ENCODE peak calls at places on chromosomes 13 and 19, in seven cellular contexts. One of them, this sample, is unnamed.

GRCh38 chr13:113216165-113217056 is 7.0 kb downstream of the CUL4A start:
- DNase-seq in IMR-90: peak; percentile 74
- DNase-seq in mesenchymal stem cell: peak; percentile 55
- DNase-seq in neuronal stem cell: peak; percentile 40
- DNase-seq in mesendoderm: peak; percentile 83
- DNase-seq in trophoblast cell: no peak
- DNase-seq in H1: no peak
- DNase-seq in this sample: peak; percentile 74

GRCh38 chr13:113726961-113727411 is 32.0 kb upstream of the TMEM255B start:
- DNase-seq in IMR-90: peak; percentile 31
- DNase-seq in mesenchymal stem cell: no peak
- DNase-seq in neuronal stem cell: no peak
- DNase-seq in mesendoderm: no peak
- DNase-seq in trophoblast cell: no peak
- DNase-seq in H1: no peak
- DNase-seq in this sample: no peak

GRCh38 chr19:30668521-30669155 is 296.5 kb downstream of the ZNF536 start:
- DNase-seq in IMR-90: no peak
- DNase-seq in mesenchymal stem cell: no peak
- DNase-seq in neuronal stem cell: no peak
- DNase-seq in mesendoderm: no peak
- DNase-seq in trophoblast cell: no peak
- DNase-seq in H1: no peak
- DNase-seq in this sample: no peak

GRCh38 chr13:19818223-19818842 is 35.6 kb upstream of the PSPC1 start:
- DNase-seq in IMR-90: no peak
- DNase-seq in mesenchymal stem cell: peak; percentile 28
- DNase-seq in neuronal stem cell: peak; percentile 36
- DNase-seq in mesendoderm: peak; percentile 85
- DNase-seq in trophoblast cell: peak; percentile 84
- DNase-seq in H1: peak; percentile 77
- DNase-seq in this sample: peak; percentile 94

GRCh38 chr19:14081797-14082674 is 3.5 kb downstream of the C19orf67 start:
- DNase-seq in IMR-90: peak; percentile 27
- DNase-seq in mesenchymal stem cell: no peak
- DNase-seq in neuronal stem cell: no peak
- DNase-seq in mesendoderm: no peak
- DNase-seq in trophoblast cell: peak; percentile 85
- DNase-seq in H1: no peak
- DNase-seq in this sample: no peak

GRCh38 chr13:27080018-27080948 is 91.3 kb downstream of the USP12 start:
- DNase-seq in IMR-90: no peak
- DNase-seq in mesenchymal stem cell: peak; percentile 16
- DNase-seq in neuronal stem cell: no peak
- DNase-seq in mesendoderm: no peak
- DNase-seq in trophoblast cell: peak; percentile 3
- DNase-seq in H1: no peak
- DNase-seq in this sample: no peak

GRCh38 chr13:33740134-33740538 is 77.8 kb upstream of the RFC3 start:
- DNase-seq in IMR-90: peak; percentile 32
- DNase-seq in mesenchymal stem cell: no peak
- DNase-seq in neuronal stem cell: no peak
- DNase-seq in mesendoderm: no peak
- DNase-seq in trophoblast cell: no peak
- DNase-seq in H1: no peak
- DNase-seq in this sample: no peak

GRCh38 chr13:40613192-40613818 is 53.1 kb downstream of the FOXO1 start:
- DNase-seq in IMR-90: no peak
- DNase-seq in mesenchymal stem cell: no peak
- DNase-seq in neuronal stem cell: no peak
- DNase-seq in mesendoderm: no peak
- DNase-seq in trophoblast cell: no peak
- DNase-seq in H1: no peak
- DNase-seq in this sample: no peak

GRCh38 chr19:14478113-14478545 is 3.0 kb upstream of the PTGER1 start:
- DNase-seq in IMR-90: no peak
- DNase-seq in mesenchymal stem cell: no peak
- DNase-seq in neuronal stem cell: no peak
- DNase-seq in mesendoderm: no peak
- DNase-seq in trophoblast cell: no peak
- DNase-seq in H1: no peak
- DNase-seq in this sample: no peak

GRCh38 chr19:1568320-1569019 is at the start of gene MEX3D:
- DNase-seq in IMR-90: peak; percentile 49
- DNase-seq in mesenchymal stem cell: peak; percentile 58
- DNase-seq in neuronal stem cell: peak; percentile 78
- DNase-seq in mesendoderm: peak; percentile 80
- DNase-seq in trophoblast cell: peak; percentile 59
- DNase-seq in H1: no peak
- DNase-seq in this sample: peak; percentile 68
- H3K18ac ChIP-seq in IMR-90: peak within 1 kb of the TSS; percentile 78
- H3K18ac ChIP-seq in mesenchymal stem cell: peak within 1 kb of the TSS; percentile 98
- H3K18ac ChIP-seq in neuronal stem cell: peak within 1 kb of the TSS; percentile 99
- H3K18ac ChIP-seq in mesendoderm: peak within 1 kb of the TSS; percentile 98
- H3K18ac ChIP-seq in trophoblast cell: peak within 1 kb of the TSS; percentile 99
- H3K18ac ChIP-seq in H1: peak within 1 kb of the TSS; percentile 48
- H3K18ac ChIP-seq in this sample: peak within 1 kb of the TSS; percentile 94

DNA sequence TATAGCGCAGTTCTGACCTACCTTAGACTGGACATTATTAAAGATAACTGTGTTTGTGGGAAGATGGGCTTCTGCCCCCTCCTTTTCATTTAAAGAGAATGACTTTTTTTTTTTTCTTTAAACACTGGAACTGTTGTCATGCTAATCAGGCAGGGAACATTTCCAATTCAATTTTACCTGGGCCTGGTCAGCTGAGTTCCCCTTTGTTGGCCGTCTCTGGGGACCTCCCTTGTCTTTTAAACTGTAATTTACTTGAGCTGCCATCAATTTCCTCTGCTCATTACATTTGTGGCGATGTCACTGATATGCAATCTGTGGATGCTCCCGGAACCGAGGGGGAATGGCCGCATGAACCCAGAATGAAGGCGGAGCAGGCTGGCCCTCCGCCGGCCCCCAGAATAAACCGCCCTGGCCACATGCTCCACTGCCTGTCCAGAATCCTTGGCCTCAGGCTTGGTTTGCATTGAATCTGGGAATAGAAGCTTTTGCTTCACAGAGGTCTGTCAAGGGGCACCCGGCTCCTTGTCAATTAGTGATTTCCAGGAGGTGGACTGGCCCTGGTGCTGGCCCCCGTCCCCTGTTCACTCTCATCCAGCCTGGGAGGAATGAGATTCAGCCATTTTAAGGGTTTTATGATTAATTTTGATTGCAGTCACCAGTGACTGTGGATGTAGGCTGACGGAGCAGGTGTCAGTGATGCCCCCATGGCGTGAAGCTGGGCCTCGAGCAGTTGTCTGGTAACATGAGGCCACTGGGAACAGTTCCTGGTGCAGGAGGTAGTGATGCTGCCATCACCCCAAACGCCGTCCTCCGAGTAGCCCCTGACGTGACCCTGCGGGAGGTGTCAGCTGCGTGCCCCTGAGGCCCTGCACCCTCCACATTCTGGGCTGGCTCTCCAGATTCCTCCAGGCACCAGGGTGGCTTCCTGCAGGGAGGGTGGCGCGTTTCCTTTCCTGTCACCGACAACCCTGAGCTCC is 276.9 kb downstream of the TEX29 start:
- DNase-seq in IMR-90: no peak
- DNase-seq in mesenchymal stem cell: no peak
- DNase-seq in neuronal stem cell: no peak
- DNase-seq in mesendoderm: no peak
- DNase-seq in trophoblast cell: no peak
- DNase-seq in H1: no peak
- DNase-seq in this sample: peak; percentile 36
- H2AK5ac ChIP-seq in IMR-90: no peak overlapping the region
- H2AK5ac ChIP-seq in mesenchymal stem cell: no peak overlapping the region
- H2AK5ac ChIP-seq in neuronal stem cell: no peak overlapping the region
- H2AK5ac ChIP-seq in mesendoderm: no peak overlapping the region
- H2AK5ac ChIP-seq in trophoblast cell: no peak overlapping the region
- H2AK5ac ChIP-seq in H1: peak overlapping the region; percentile 20
- H2AK5ac ChIP-seq in this sample: no peak overlapping the region

GRCh38 chr19:10921199-10921879 is 7.1 kb downstream of the YIPF2 start:
- DNase-seq in IMR-90: no peak
- DNase-seq in mesenchymal stem cell: no peak
- DNase-seq in neuronal stem cell: no peak
- DNase-seq in mesendoderm: no peak
- DNase-seq in trophoblast cell: no peak
- DNase-seq in H1: no peak
- DNase-seq in this sample: no peak
- H3K18ac ChIP-seq in IMR-90: no peak overlapping the region
- H3K18ac ChIP-seq in mesenchymal stem cell: no peak overlapping the region
- H3K18ac ChIP-seq in neuronal stem cell: no peak overlapping the region
- H3K18ac ChIP-seq in mesendoderm: no peak overlapping the region
- H3K18ac ChIP-seq in trophoblast cell: no peak overlapping the region
- H3K18ac ChIP-seq in H1: no peak overlapping the region
- H3K18ac ChIP-seq in this sample: no peak overlapping the region

DNA sequence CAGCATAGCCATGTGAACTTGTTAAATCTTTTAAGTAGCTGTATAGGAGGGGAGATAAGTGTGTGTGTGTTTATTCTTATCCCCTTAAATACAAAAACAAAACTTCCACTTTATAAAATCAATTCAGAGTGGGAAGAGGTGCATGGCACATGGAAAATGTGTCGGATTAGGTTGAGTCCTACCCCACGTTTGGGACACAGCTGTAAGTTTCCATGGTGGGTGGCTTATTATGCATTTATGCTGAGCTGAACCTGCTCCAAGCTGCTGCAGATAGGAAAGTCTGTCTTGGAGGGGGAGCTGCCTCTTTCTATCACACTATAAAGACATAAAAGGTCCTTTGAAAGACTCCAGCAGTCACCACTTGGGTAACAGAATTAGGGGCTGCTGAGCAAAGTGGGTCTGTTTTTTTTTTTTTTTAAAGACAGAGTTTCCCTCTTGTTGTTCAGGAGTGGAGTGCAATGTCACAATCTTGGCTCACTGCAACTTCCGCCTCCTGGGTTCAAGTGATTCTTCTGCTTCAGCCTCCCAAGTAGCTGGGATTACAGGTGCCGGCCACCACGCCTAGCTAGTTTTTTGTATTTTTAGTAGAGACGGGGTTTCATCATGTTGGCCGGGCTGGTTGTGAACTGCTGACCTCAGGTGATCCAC is 15.2 kb downstream of the ACTN4 start:
- DNase-seq in IMR-90: no peak
- DNase-seq in mesenchymal stem cell: no peak
- DNase-seq in neuronal stem cell: no peak
- DNase-seq in mesendoderm: no peak
- DNase-seq in trophoblast cell: no peak
- DNase-seq in H1: no peak
- DNase-seq in this sample: no peak
- H2AK5ac ChIP-seq in IMR-90: peak overlapping the region; percentile 32
- H2AK5ac ChIP-seq in mesenchymal stem cell: no peak overlapping the region
- H2AK5ac ChIP-seq in neuronal stem cell: no peak overlapping the region
- H2AK5ac ChIP-seq in mesendoderm: no peak overlapping the region
- H2AK5ac ChIP-seq in trophoblast cell: peak overlapping the region; percentile 50
- H2AK5ac ChIP-seq in H1: no peak overlapping the region
- H2AK5ac ChIP-seq in this sample: no peak overlapping the region

DNA sequence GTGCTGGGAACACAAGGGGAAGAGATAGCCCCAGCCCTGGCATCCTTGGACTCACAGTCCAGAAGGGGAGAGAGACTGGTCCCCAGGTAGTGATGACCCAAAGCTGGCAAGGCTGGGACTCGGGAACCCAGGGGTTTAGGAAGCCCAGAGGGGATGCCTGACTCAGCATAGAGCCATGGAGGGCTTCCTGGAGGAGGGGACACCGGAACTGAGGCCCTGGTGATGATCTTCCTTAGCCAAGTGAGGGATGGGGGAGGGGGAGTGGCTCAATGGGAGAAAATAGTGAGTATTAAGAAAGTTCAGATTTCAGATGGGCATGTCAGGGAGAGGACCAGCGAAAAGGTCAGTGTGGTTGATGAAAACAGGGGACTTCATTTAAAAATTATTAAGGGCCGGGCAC is 26.8 kb downstream of the EXOC3L2 start:
- DNase-seq in IMR-90: no peak
- DNase-seq in mesenchymal stem cell: no peak
- DNase-seq in neuronal stem cell: no peak
- DNase-seq in mesendoderm: no peak
- DNase-seq in trophoblast cell: no peak
- DNase-seq in H1: no peak
- DNase-seq in this sample: no peak
- H3K18ac ChIP-seq in IMR-90: no peak overlapping the region
- H3K18ac ChIP-seq in mesenchymal stem cell: no peak overlapping the region
- H3K18ac ChIP-seq in neuronal stem cell: no peak overlapping the region
- H3K18ac ChIP-seq in mesendoderm: no peak overlapping the region
- H3K18ac ChIP-seq in trophoblast cell: no peak overlapping the region
- H3K18ac ChIP-seq in H1: no peak overlapping the region
- H3K18ac ChIP-seq in this sample: no peak overlapping the region

GRCh38 chr13:105272660-105273631 is 1262.5 kb downstream of the EFNB2 start:
- DNase-seq in IMR-90: no peak
- DNase-seq in mesenchymal stem cell: peak; percentile 2
- DNase-seq in neuronal stem cell: no peak
- DNase-seq in mesendoderm: peak; percentile 36
- DNase-seq in trophoblast cell: no peak
- DNase-seq in H1: no peak
- DNase-seq in this sample: peak; percentile 29

GRCh38 chr13:105273665-105274222 is 1261.7 kb downstream of the EFNB2 start:
- DNase-seq in IMR-90: no peak
- DNase-seq in mesenchymal stem cell: no peak
- DNase-seq in neuronal stem cell: no peak
- DNase-seq in mesendoderm: no peak
- DNase-seq in trophoblast cell: no peak
- DNase-seq in H1: no peak
- DNase-seq in this sample: no peak

GRCh38 chr13:105276571-105276970 is 1258.9 kb downstream of the EFNB2 start:
- DNase-seq in IMR-90: no peak
- DNase-seq in mesenchymal stem cell: no peak
- DNase-seq in neuronal stem cell: no peak
- DNase-seq in mesendoderm: no peak
- DNase-seq in trophoblast cell: no peak
- DNase-seq in H1: no peak
- DNase-seq in this sample: no peak

GRCh38 chr13:105278797-105279425 is 1256.6 kb downstream of the EFNB2 start:
- DNase-seq in IMR-90: no peak
- DNase-seq in mesenchymal stem cell: peak; percentile 5
- DNase-seq in neuronal stem cell: peak; percentile 68
- DNase-seq in mesendoderm: peak; percentile 63
- DNase-seq in trophoblast cell: no peak
- DNase-seq in H1: peak; percentile 15
- DNase-seq in this sample: peak; percentile 56
- H2AK5ac ChIP-seq in IMR-90: no peak overlapping the region
- H2AK5ac ChIP-seq in mesenchymal stem cell: no peak overlapping the region
- H2AK5ac ChIP-seq in neuronal stem cell: no peak overlapping the region
- H2AK5ac ChIP-seq in mesendoderm: no peak overlapping the region
- H2AK5ac ChIP-seq in trophoblast cell: no peak overlapping the region
- H2AK5ac ChIP-seq in H1: no peak overlapping the region
- H2AK5ac ChIP-seq in this sample: no peak overlapping the region

DNA sequence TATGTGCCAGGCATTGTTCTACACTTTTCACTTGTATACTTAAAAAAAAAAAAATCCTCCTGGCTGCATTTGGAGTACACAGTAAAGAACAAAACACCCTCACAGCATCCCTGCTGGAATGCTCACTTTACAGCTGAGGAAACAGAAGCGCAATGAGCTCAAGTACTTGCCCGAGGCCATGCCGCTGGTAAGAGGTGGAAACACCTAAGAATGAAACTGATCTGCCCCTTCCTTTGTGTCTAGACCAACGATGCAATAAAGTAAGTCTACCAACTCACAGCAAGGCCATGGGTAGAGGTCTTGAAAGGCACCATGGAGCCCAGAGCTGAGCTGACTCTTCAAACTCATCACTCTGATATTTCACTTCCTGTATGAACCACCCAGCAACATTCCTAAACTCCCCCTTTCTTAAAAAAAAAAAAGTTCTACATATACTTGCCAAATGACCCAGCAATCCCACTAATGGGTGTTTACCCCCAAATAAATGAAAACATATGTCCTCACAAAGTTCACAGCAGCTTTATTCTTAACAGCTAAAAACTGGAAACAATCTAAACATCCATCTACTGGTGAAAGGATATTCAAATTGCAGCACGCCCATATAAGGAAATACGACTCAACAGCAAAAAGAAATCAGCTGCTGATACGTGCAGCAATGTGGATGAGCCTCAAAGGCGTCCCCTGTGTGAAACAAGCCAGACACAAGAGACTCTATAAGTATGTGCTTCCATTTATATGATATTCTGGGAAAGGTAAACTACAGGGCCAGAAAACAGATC is 236.6 kb upstream of the MAB21L1 start:
- DNase-seq in IMR-90: peak; percentile 71
- DNase-seq in mesenchymal stem cell: peak; percentile 33
- DNase-seq in neuronal stem cell: no peak
- DNase-seq in mesendoderm: peak; percentile 62
- DNase-seq in trophoblast cell: peak; percentile 86
- DNase-seq in H1: no peak
- DNase-seq in this sample: no peak
- H3K18ac ChIP-seq in IMR-90: peak overlapping the region; percentile 42
- H3K18ac ChIP-seq in mesenchymal stem cell: no peak overlapping the region
- H3K18ac ChIP-seq in neuronal stem cell: no peak overlapping the region
- H3K18ac ChIP-seq in mesendoderm: no peak overlapping the region
- H3K18ac ChIP-seq in trophoblast cell: no peak overlapping the region
- H3K18ac ChIP-seq in H1: peak overlapping the region; percentile 25
- H3K18ac ChIP-seq in this sample: peak overlapping the region; percentile 18